ENCODE peak calls at places on chromosomes 6 and 20, in four cellular contexts. One of them, this sample, is unnamed.
A peak's percentile ranks its signal among the peaks of the same experiment; 100 is the strongest.

GRCh38 chr6:134821914-134822862 is 127.7 kb downstream of the ALDH8A1 start:
- DNase-seq in lower lobe of right lung: no peak
- DNase-seq in DND-41: no peak
- DNase-seq in cardiac muscle cell: no peak
- DNase-seq in this sample: no peak

GRCh38 chr6:122614303-122614702 is 4.1 kb downstream of the PKIB start:
- DNase-seq in lower lobe of right lung: no peak
- DNase-seq in DND-41: no peak
- DNase-seq in cardiac muscle cell: no peak
- DNase-seq in this sample: no peak

GRCh38 chr6:106223300-106223930 is 102.1 kb downstream of the ATG5 start:
- DNase-seq in lower lobe of right lung: no peak
- DNase-seq in DND-41: peak; percentile 73
- DNase-seq in cardiac muscle cell: peak; percentile 83
- DNase-seq in this sample: peak; percentile 69

GRCh38 chr6:42260972-42261371 is 43.3 kb upstream of the MRPS10 start:
- DNase-seq in lower lobe of right lung: no peak
- DNase-seq in DND-41: peak; percentile 50
- DNase-seq in cardiac muscle cell: peak; percentile 40
- DNase-seq in this sample: peak; percentile 23

GRCh38 chr6:43436577-43437282 is 9.4 kb downstream of the ABCC10 start:
- DNase-seq in lower lobe of right lung: no peak
- DNase-seq in DND-41: no peak
- DNase-seq in cardiac muscle cell: peak; percentile 96
- DNase-seq in this sample: no peak

GRCh38 chr20:62066339-62066982 is 780 bp upstream of the TAF4 start:
- DNase-seq in lower lobe of right lung: peak; percentile 73
- DNase-seq in DND-41: peak; percentile 66
- DNase-seq in cardiac muscle cell: peak; percentile 29
- DNase-seq in this sample: peak; percentile 38

GRCh38 chr20:33096921-33097320 is 17.5 kb downstream of the BPIFB4 start:
- DNase-seq in lower lobe of right lung: no peak
- DNase-seq in DND-41: no peak
- DNase-seq in cardiac muscle cell: peak; percentile 42
- DNase-seq in this sample: no peak

GRCh38 chr6:11412011-11412424 is 125.5 kb upstream of the TMEM170B start:
- DNase-seq in lower lobe of right lung: no peak
- DNase-seq in DND-41: no peak
- DNase-seq in cardiac muscle cell: peak; percentile 71
- DNase-seq in this sample: no peak

GRCh38 chr6:166980738-166981137 is 18.5 kb upstream of the CEP43 start:
- DNase-seq in lower lobe of right lung: no peak
- DNase-seq in DND-41: no peak
- DNase-seq in cardiac muscle cell: no peak
- DNase-seq in this sample: no peak

GRCh38 chr6:157966990-157967389 is 14.7 kb upstream of the SYNJ2 start:
- DNase-seq in lower lobe of right lung: no peak
- DNase-seq in DND-41: no peak
- DNase-seq in cardiac muscle cell: no peak
- DNase-seq in this sample: no peak

GRCh38 chr6:1136415-1136774 is 175.5 kb upstream of the FOXQ1 start:
- DNase-seq in lower lobe of right lung: no peak
- DNase-seq in DND-41: no peak
- DNase-seq in cardiac muscle cell: peak; percentile 6
- DNase-seq in this sample: no peak

GRCh38 chr6:26019261-26019845 is 56.8 kb downstream of the TRIM38 start:
- DNase-seq in lower lobe of right lung: no peak
- DNase-seq in DND-41: no peak
- DNase-seq in cardiac muscle cell: peak; percentile 18
- DNase-seq in this sample: no peak

GRCh38 chr20:36086767-36087166 is 67.8 kb upstream of the EPB41L1 start:
- DNase-seq in lower lobe of right lung: no peak
- DNase-seq in DND-41: no peak
- DNase-seq in cardiac muscle cell: no peak
- DNase-seq in this sample: no peak

GRCh38 chr6:96521267-96521624 is 360 bp upstream of the UFL1 start:
- DNase-seq in lower lobe of right lung: no peak
- DNase-seq in DND-41: no peak
- DNase-seq in cardiac muscle cell: no peak
- DNase-seq in this sample: no peak

GRCh38 chr20:36542019-36542488 is 735 bp downstream of the MYL9 start:
- DNase-seq in lower lobe of right lung: no peak
- DNase-seq in DND-41: no peak
- DNase-seq in cardiac muscle cell: peak; percentile 71
- DNase-seq in this sample: no peak

GRCh38 chr6:110140650-110141049 is 38.8 kb downstream of the WASF1 start:
- DNase-seq in lower lobe of right lung: no peak
- DNase-seq in DND-41: no peak
- DNase-seq in cardiac muscle cell: peak; percentile 66
- DNase-seq in this sample: no peak

DNA sequence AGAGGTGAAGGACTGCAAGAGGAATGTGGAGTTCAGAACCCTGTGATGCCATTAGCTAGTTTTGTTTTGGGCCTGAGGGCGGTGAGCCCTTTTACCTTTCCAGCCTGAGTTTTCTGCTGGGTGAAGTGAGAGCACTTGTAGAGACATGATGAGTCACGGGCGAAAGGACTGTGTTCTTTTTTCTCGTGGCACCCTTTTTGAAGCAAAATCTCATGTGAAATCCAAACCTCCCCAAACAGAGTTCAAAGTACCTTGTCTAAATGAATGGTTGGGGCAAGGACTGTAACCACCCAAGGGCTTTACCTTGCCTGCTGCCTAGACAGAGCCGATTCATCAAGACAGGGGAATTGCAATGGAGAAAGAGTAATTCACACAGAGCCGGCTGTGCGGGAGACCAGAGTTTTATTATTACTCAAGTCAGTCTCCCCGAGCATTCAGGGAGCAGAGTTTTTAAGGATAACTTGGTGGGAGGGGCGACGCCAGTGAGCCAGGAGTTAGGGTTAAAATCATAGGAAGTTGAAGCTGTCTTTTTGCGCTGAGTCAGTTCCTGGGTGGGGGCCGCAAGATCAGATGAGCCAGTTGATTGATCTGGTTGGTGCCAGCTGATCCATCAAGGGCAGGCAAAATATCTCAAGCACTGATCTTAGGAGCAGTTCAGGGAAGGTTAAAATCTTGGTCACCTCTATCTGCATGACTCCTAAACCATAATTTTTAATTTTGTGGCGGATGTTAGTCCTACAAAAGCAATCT is 25.8 kb downstream of the SAMD5 start:
- DNase-seq in lower lobe of right lung: no peak
- DNase-seq in DND-41: no peak
- DNase-seq in cardiac muscle cell: no peak
- DNase-seq in this sample: no peak
- TF ChIP-seq CTCF in lower lobe of right lung: no peak
- TF ChIP-seq CTCF in DND-41: no peak
- TF ChIP-seq CTCF in cardiac muscle cell: no peak
- TF ChIP-seq CTCF in this sample: no peak

GRCh38 chr20:3888622-3889488 is at the start of gene PANK2:
- DNase-seq in lower lobe of right lung: peak; percentile 99
- DNase-seq in DND-41: peak; percentile 100
- DNase-seq in cardiac muscle cell: peak; percentile 100
- DNase-seq in this sample: peak; percentile 97

GRCh38 chr20:3890410-3890751 is 1.2 kb downstream of the PANK2 start:
- DNase-seq in lower lobe of right lung: no peak
- DNase-seq in DND-41: no peak
- DNase-seq in cardiac muscle cell: peak; percentile 39
- DNase-seq in this sample: no peak

GRCh38 chr20:3890999-3891929 is 2.1 kb downstream of the PANK2 start:
- DNase-seq in lower lobe of right lung: no peak
- DNase-seq in DND-41: no peak
- DNase-seq in cardiac muscle cell: no peak
- DNase-seq in this sample: no peak

GRCh38 chr20:3887870-3888614 is 1.1 kb upstream of the PANK2 start:
- DNase-seq in lower lobe of right lung: no peak
- DNase-seq in DND-41: no peak
- DNase-seq in cardiac muscle cell: no peak
- DNase-seq in this sample: no peak

DNA sequence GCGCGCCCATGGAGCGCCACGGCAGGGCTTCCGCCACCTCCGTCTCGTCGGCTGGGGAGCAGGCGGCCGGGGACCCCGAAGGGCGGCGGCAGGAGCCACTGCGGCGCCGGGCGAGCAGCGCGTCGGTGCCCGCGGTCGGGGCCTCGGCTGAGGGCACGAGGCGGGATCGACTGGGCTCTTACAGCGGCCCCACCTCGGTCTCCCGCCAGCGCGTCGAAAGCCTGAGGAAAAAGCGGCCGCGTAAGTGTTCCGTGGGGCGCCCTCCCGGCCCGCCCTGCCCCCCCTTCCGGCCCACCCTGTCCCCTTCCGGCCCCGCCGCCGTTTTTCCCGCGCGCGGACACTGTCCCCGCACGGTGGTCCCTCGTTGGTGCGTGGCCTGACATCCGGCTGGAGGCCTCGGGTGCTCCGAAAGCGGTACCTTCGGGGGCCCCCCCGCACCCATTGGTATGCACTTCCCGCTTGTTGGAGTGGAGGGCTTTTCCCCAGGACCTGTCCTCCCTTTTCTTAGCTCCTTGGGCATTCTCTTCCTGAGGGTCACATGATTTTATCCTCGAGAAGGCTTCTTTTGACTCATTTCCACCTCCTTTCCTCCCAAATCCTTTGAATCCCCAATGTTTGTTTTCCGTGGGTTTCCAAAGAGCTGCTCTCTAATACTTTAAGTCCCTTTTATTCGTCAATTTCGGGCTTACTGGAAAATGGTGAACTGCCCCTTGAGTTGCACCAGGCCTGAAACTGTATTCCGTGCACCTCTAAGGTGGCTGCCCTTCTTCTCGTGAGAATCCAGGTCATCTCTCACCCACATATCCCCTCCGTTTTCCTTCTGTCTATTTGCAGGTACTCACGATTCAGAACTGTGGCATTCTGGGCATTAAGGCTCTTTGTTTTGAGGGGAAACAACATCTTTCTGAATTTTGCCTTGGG is 562 bp downstream of the PANK2 start:
- DNase-seq in lower lobe of right lung: peak; percentile 73
- DNase-seq in DND-41: peak; percentile 58
- DNase-seq in cardiac muscle cell: no peak
- DNase-seq in this sample: peak; percentile 29
- H3K27ac ChIP-seq in lower lobe of right lung: peak overlapping the region; percentile 98
- H3K27ac ChIP-seq in DND-41: peak overlapping the region; percentile 80
- H3K27ac ChIP-seq in cardiac muscle cell: peak overlapping the region; percentile 84
- H3K27ac ChIP-seq in this sample: peak overlapping the region; percentile 80

GRCh38 chr6:14730654-14731053 is 515.2 kb upstream of the JARID2 start:
- DNase-seq in lower lobe of right lung: no peak
- DNase-seq in DND-41: no peak
- DNase-seq in cardiac muscle cell: no peak
- DNase-seq in this sample: no peak
- H3K27me3 ChIP-seq in lower lobe of right lung: no peaks in the 10 kb centered on the region
- H3K27me3 ChIP-seq in DND-41: no peaks in the 10 kb centered on the region
- H3K27me3 ChIP-seq in cardiac muscle cell: no peaks in the 10 kb centered on the region
- H3K27me3 ChIP-seq in this sample: no peaks in the 10 kb centered on the region

GRCh38 chr20:1326031-1326930 is 2.7 kb downstream of the SDCBP2 start:
- DNase-seq in lower lobe of right lung: no peak
- DNase-seq in DND-41: peak; percentile 3
- DNase-seq in cardiac muscle cell: peak; percentile 68
- DNase-seq in this sample: no peak

GRCh38 chr20:1323830-1324597 is 4.9 kb downstream of the SDCBP2 start:
- DNase-seq in lower lobe of right lung: no peak
- DNase-seq in DND-41: no peak
- DNase-seq in cardiac muscle cell: no peak
- DNase-seq in this sample: no peak

GRCh38 chr20:1324598-1325172 is 4.3 kb downstream of the SDCBP2 start:
- DNase-seq in lower lobe of right lung: no peak
- DNase-seq in DND-41: no peak
- DNase-seq in cardiac muscle cell: peak; percentile 69
- DNase-seq in this sample: no peak

GRCh38 chr20:1327241-1327653 is 1.7 kb downstream of the SDCBP2 start:
- DNase-seq in lower lobe of right lung: peak; percentile 84
- DNase-seq in DND-41: peak; percentile 10
- DNase-seq in cardiac muscle cell: peak; percentile 88
- DNase-seq in this sample: no peak

DNA sequence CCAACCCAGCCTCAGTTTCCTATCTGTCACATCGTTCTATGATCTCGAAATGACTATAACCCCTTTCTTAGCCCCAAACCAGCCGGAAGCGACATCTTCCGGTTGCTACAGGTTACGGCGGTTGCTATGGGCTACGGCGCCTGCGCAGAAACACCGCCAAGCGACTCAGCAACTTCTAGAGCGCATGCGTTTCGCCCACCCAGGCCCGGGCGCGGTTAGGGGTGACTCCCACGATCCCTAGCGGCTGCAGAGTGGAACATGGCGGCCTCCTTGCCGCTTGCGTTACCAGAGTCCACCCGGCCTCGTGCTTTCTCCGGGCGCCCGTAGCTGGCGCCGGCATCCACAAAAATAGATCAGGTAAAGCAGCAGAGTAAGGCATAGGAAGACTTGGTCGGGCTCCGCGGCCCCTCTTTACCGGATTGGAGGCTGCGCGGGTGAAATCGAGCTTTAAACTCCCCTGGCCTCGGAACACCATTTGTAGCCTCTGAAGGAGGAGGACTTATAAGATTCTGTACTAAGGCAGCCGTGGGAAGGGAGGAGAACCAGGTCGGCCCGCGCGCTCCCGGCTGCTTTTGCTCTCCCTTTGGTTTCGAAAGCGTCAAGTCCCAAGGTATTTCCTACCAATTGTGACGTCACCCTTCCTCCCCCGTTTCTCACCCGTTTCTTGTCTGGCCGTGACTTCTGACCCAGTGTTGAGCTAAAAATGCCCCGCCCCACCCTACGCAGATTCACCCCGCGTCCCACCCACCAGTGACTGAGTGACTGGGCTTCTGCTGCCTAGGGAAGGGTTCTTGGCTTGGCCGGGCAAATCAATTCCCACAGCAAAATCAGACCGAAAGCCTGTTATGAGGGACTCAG is 3.5 kb downstream of the SDCBP2 start:
- DNase-seq in lower lobe of right lung: peak; percentile 98
- DNase-seq in DND-41: peak; percentile 99
- DNase-seq in cardiac muscle cell: peak; percentile 98
- DNase-seq in this sample: peak; percentile 99
- TF ChIP-seq CTCF in lower lobe of right lung: peak; percentile 32
- TF ChIP-seq CTCF in DND-41: peak; percentile 22
- TF ChIP-seq CTCF in cardiac muscle cell: peak; percentile 8
- TF ChIP-seq CTCF in this sample: peak; percentile 13

DNA sequence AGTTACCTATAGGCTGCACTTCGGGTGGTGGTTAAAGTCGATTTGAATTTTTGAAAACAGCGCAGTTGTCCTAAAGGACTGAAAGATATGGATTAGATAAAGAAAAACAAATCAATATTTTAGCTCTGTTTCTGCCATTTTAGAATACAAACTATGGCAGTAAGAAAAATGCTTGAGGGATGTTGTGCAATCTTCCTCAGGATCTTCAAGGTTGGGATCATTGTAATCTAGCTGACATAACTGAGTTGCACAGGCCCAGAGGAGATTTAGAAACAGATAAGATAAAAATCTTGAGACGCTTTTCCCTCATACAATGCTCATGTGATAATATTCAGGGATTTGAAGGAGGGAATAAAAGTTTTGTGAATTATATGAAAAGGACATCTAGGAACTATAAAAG is 926 bp downstream of the PEX3 start:
- DNase-seq in lower lobe of right lung: no peak
- DNase-seq in DND-41: no peak
- DNase-seq in cardiac muscle cell: no peak
- DNase-seq in this sample: no peak
- H3K27ac ChIP-seq in lower lobe of right lung: peak overlapping the region; percentile 82
- H3K27ac ChIP-seq in DND-41: peak overlapping the region; percentile 79
- H3K27ac ChIP-seq in cardiac muscle cell: peak overlapping the region; percentile 83
- H3K27ac ChIP-seq in this sample: peak overlapping the region; percentile 72

This sample was measured in CD4-positive, alpha-beta T cell.